ENCODE peak calls at places on chromosomes 3 and 15, in nine cellular contexts. B, O, K, N, Q, S, W, G and J are unnamed samples. For H3K9me3, the result is how much of the 10 kb centered on the place peaks cover.

GRCh38 chr15:68412218-68412617 is 19.7 kb downstream of the ITGA11 start:
- DNase-seq in K (peak), N (no peak), Q (no peak), O (no peak), S (no peak), W (no peak), G (no peak), B (no peak), J (no peak)

GRCh38 chr15:36106640-36107335 is 472.6 kb upstream of the CDIN1 start:
- DNase-seq in S (no peak), N (no peak), G (no peak), O (peak), W (peak), B (peak), Q (no peak), K (no peak), J (no peak)

GRCh38 chr3:158471639-158472294 is 99.2 kb upstream of the MLF1 start:
- DNase-seq in Q (no peak), W (peak), B (no peak), N (no peak), S (no peak), O (peak), G (no peak), K (no peak), J (no peak)

GRCh38 chr15:100958326-100959065 is 39.3 kb downstream of the LRRK1 start:
- DNase-seq in K (peak), O (peak), W (peak), S (no peak), B (peak), G (no peak), N (no peak), Q (no peak), J (no peak)

GRCh38 chr3:150765949-150766720 is 3.2 kb upstream of the SIAH2 start:
- DNase-seq in B (no peak), S (no peak), K (peak), N (no peak), G (no peak), O (peak), Q (no peak), W (no peak), J (no peak)

GRCh38 chr15:90801803-90802202 is 66.6 kb upstream of the FURIN start:
- DNase-seq in K (no peak), S (no peak), W (no peak), O (no peak), G (no peak), B (no peak), N (no peak), Q (no peak), J (no peak)

GRCh38 chr3:120472121-120472844 is 21.5 kb upstream of the FSTL1 start:
- DNase-seq in S (no peak), G (no peak), O (peak), K (no peak), N (no peak), Q (no peak), W (no peak), B (no peak), J (no peak)

GRCh38 chr15:74954515-74954914 is 2.1 kb downstream of the RPP25 start:
- DNase-seq in O (peak), S (no peak), G (no peak), K (no peak), B (peak), N (no peak), W (peak), Q (no peak), J (no peak)

GRCh38 chr3:38281895-38282686 is at the start of gene SLC22A14:
- DNase-seq in O (no peak), G (no peak), Q (no peak), S (no peak), W (no peak), B (no peak), N (no peak), K (peak), J (no peak)

GRCh38 chr15:65303687-65304392 is 637 bp upstream of the RNU5B-1 start:
- DNase-seq in K (peak), S (no peak), N (no peak), G (peak), Q (peak), W (peak), B (peak), O (peak), J (peak)

GRCh38 chr3:42123012-42123581 is 31.9 kb downstream of the TRAK1 start:
- DNase-seq in W (no peak), K (no peak), S (no peak), O (no peak), Q (no peak), B (no peak), G (no peak), N (no peak), J (no peak)

GRCh38 chr3:120129718-120130117 is 35.5 kb upstream of the GSK3B start:
- DNase-seq in S (no peak), G (no peak), Q (no peak), B (no peak), N (no peak), K (no peak), O (no peak), W (peak), J (no peak)

GRCh38 chr3:167480748-167481147 is 6.9 kb upstream of the SERPINI2 start:
- DNase-seq in O (no peak), N (no peak), G (no peak), W (no peak), S (no peak), K (no peak), B (no peak), Q (no peak), J (no peak)

GRCh38 chr3:165749817-165750216 is 87.4 kb downstream of the BCHE start:
- DNase-seq in G (no peak), S (no peak), O (no peak), K (no peak), Q (no peak), N (no peak), B (no peak), W (no peak), J (no peak)

GRCh38 chr3:15542641-15543040 is 21.1 kb upstream of the COLQ start:
- DNase-seq in G (no peak), K (no peak), N (no peak), O (no peak), B (no peak), S (no peak), W (no peak), Q (no peak), J (no peak)

GRCh38 chr3:193829781-193830180 is 236.8 kb downstream of the OPA1 start:
- DNase-seq in S (no peak), G (no peak), K (peak), B (no peak), N (no peak), Q (no peak), W (peak), O (peak), J (no peak)

GRCh38 chr15:97087337-97087736 is 756.8 kb downstream of the NR2F2 start:
- DNase-seq in B (no peak), N (no peak), Q (no peak), S (no peak), K (no peak), W (no peak), O (peak), G (no peak), J (no peak)

GRCh38 chr3:155047672-155048071 is 32.4 kb upstream of the MME start:
- DNase-seq in Q (no peak), G (no peak), W (no peak), N (no peak), B (no peak), O (no peak), S (no peak), K (no peak), J (no peak)

GRCh38 chr3:155046935-155047334 is 33.2 kb upstream of the MME start:
- DNase-seq in O (no peak), G (no peak), K (no peak), B (no peak), Q (no peak), W (no peak), N (no peak), S (no peak), J (no peak)

GRCh38 chr3:155049959-155050358 is 30.2 kb upstream of the MME start:
- DNase-seq in G (no peak), N (no peak), O (no peak), Q (no peak), S (no peak), W (no peak), K (no peak), B (no peak), J (no peak)

DNA sequence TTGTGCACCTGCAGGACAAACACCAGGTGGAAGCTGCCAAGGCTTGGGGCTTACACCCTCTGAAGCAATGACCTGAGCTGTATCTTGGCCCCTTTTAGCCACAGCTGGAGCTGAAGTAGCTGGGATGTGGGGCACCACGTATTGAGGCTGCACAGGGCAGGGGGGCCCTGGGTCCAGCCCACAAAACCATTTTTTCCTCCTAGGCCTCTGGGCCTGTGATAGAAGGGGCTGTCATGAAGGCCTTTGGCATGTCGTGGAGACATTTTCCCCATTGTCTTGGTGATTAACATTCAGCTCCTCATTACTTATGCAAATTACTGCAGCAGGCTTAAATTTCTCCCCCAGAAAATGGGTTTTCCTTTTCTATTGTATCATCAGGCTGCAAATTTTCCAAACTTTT is 27.6 kb upstream of the MME start:
- DNase-seq in W (no peak), K (no peak), O (no peak), N (no peak), S (no peak), Q (no peak), G (no peak), B (no peak), J (no peak)
- H3K9me3 ChIP-seq in W (under half), K (under half), O (under half), N (under half), S (under half), Q (under half), G (under half), B (under half), J (under half)

GRCh38 chr3:28399196-28399595 is 50.6 kb upstream of the AZI2 start:
- DNase-seq in S (no peak), N (no peak), G (no peak), K (no peak), W (no peak), O (no peak), B (no peak), Q (no peak), J (no peak)
- H3K9me3 ChIP-seq in S (under half), N (under half), G (half or more), K (under half), W (under half), O (under half), B (under half), Q (under half), J (under half)

DNA sequence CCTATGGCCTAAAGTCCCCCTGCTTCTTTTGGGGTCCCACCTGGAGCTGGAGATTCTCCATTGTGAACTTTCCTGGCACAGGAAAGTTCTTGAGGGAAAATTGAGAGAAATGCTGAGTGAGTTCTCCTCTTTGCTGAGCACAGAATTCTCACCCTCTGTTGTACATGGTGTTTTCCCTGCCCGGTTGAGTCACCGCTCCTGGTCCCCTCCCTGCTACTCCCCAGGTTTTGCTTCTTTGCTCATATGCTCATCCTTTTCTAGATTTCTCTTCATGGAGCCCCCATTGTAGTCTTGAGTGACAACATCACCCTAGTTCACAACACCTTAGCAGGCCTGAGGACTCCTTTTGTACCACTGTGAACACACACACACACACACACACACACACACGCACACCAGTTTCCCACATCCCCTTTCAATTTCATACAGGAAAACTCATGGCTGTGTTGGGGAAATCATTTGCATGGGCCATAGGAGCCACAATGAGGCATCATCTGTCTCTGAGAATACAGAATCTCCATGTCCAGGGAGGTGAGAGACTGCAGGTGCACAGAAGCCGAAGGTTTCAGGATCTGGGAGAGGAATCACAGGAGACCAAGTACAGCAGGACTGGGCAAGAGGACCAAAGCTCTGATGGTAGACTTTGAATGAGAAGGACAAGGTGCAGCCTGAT is 585.3 kb downstream of the GOLGA6L6 start:
- DNase-seq in O (no peak), K (no peak), B (no peak), S (no peak), N (no peak), W (no peak), G (no peak), Q (no peak), J (no peak)
- H3K9me3 ChIP-seq in O (under half), K (under half), B (under half), S (under half), N (under half), W (under half), G (under half), Q (under half), J (under half)

GRCh38 chr3:82525-82924 is 114.0 kb upstream of the CHL1 start:
- DNase-seq in B (no peak), S (no peak), W (no peak), G (no peak), N (no peak), Q (no peak), O (no peak), K (no peak), J (no peak)
- H3K9me3 ChIP-seq in B (under half), S (under half), W (under half), G (under half), N (under half), Q (under half), O (under half), K (under half), J (under half)